ENCODE peak calls at places on chromosomes 2 and 18, in four cellular contexts. V is neural progenitor cell, E is astrocyte of the cerebellum, R is GM12865. D is an unnamed sample.

GRCh38 chr2:40034801-40035200 is 255.7 kb upstream of the THUMPD2 start:
- DNase-seq in E (no peak), V (no peak), R (no peak), D (no peak)

GRCh38 chr2:240892361-240892760 is 3.6 kb downstream of the MAB21L4 start:
- DNase-seq in E (no peak), V (no peak), R (no peak), D (no peak)

GRCh38 chr2:162688403-162688802 is 150.2 kb downstream of the KCNH7 start:
- DNase-seq in V (no peak), E (no peak), R (no peak), D (no peak)

GRCh38 chr2:207928079-207928478 is 97.2 kb downstream of the PLEKHM3 start:
- DNase-seq in R (no peak), V (no peak), E (no peak), D (no peak)

GRCh38 chr18:10739152-10739551 is 213.3 kb downstream of the NAPG start:
- DNase-seq in R (no peak), E (peak), V (no peak), D (peak)

GRCh38 chr2:240256704-240257637 is 116.5 kb upstream of the OTOS start:
- DNase-seq in R (no peak), E (no peak), V (no peak), D (no peak)

GRCh38 chr2:134866498-134867099 is 28.2 kb downstream of the ACMSD start:
- DNase-seq in E (peak), V (no peak), R (no peak), D (peak)

GRCh38 chr2:232504438-232504837 is 15.8 kb upstream of the PRSS56 start:
- DNase-seq in E (no peak), R (no peak), V (no peak), D (no peak)

GRCh38 chr18:72208920-72209676 is 335.0 kb downstream of the CBLN2 start:
- DNase-seq in R (no peak), E (no peak), V (no peak), D (no peak)

GRCh38 chr2:228039752-228040534 is 141.5 kb downstream of the SPHKAP start:
- DNase-seq in R (peak), E (no peak), V (peak), D (peak)

GRCh38 chr2:190579058-190579410 is 44.5 kb upstream of the NEMP2 start:
- DNase-seq in V (no peak), R (no peak), E (no peak), D (no peak)

GRCh38 chr2:210309546-210310233 is 5.3 kb downstream of the MYL1 start:
- DNase-seq in R (no peak), V (no peak), E (no peak), D (no peak)

GRCh38 chr2:187139469-187139868 is 290.5 kb upstream of the ZSWIM2 start:
- DNase-seq in V (no peak), R (no peak), E (no peak), D (no peak)

GRCh38 chr2:23008951-23009350 is 376.0 kb upstream of the KLHL29 start:
- DNase-seq in R (no peak), V (no peak), E (no peak), D (no peak)

GRCh38 chr2:239305771-239306170 is 95.0 kb downstream of the HDAC4 start:
- DNase-seq in V (no peak), R (no peak), E (no peak), D (no peak)

GRCh38 chr18:23138470-23138869 is 3.2 kb downstream of the CABLES1 start:
- DNase-seq in E (no peak), V (no peak), R (no peak), D (no peak)

GRCh38 chr2:238459081-238459629 is 32.4 kb downstream of the ASB1 start:
- DNase-seq in E (peak), V (no peak), R (no peak), D (peak)

DNA sequence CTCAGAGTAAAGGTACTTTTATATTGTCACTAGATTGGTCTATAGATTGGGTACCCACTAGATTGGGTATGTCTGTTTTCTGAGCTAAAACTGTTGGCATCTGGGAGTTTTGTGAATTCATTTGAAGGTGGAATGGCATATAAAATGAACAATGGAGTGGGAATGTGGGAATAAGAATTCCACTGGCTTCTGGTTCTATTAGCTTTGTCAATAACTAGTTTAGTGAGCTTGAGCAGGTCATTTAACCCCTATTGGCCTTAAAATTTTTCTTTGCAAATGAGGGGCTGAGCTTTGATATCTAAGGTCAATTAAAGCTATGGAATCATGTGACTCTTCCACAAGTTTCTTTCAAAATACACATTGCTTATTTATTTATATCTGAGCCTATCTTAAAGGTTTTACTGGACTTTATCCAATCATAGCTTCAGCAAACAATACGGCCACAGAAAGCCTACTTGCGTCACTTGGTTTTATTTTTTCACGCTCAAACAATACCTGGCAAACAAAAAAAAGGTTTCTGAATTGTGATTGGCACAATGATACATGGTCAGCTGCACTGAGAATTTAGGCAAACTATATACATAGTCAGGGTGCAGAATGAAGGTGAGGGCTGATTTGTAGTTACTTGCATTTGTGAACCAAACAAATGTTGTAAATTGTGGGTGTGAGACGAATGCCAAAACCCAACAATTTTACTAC is 28.8 kb upstream of the ITPRID2 start:
- DNase-seq in V (no peak), E (no peak), R (no peak), D (no peak)
- H3K4me3 ChIP-seq in V (no peak), E (no peak), R (no peak), D (no peak)

GRCh38 chr2:26246818-26247217 is 2.1 kb downstream of the HADHB start:
- DNase-seq in E (no peak), V (no peak), R (peak), D (peak)
- TF ChIP-seq CTCF in E (no peak), V (no peak), R (no peak), D (no peak)

GRCh38 chr2:10091182-10091932 is 11.1 kb upstream of the CYS1 start:
- DNase-seq in E (no peak), R (no peak), V (no peak), D (no peak)
- H3K4me3 ChIP-seq in E (no peak), R (peak), V (no peak), D (no peak)

GRCh38 chr2:107669335-107669734 is 157.4 kb upstream of the RGPD4 start:
- DNase-seq in V (peak), R (no peak), E (no peak), D (peak)
- TF ChIP-seq CTCF in V (peak), R (no peak), E (peak), D (peak)

GRCh38 chr18:31039426-31039825 is 3.1 kb downstream of the DSC3 start:
- DNase-seq in R (no peak), E (no peak), V (no peak), D (no peak)
- H3K4me3 ChIP-seq in R (no peak), E (no peak), V (no peak), D (no peak)

GRCh38 chr2:85983766-85984165 is 95.0 kb upstream of the ST3GAL5 start:
- DNase-seq in R (no peak), V (no peak), E (no peak), D (no peak)
- TF ChIP-seq CTCF in R (no peak), V (no peak), E (no peak), D (no peak)

DNA sequence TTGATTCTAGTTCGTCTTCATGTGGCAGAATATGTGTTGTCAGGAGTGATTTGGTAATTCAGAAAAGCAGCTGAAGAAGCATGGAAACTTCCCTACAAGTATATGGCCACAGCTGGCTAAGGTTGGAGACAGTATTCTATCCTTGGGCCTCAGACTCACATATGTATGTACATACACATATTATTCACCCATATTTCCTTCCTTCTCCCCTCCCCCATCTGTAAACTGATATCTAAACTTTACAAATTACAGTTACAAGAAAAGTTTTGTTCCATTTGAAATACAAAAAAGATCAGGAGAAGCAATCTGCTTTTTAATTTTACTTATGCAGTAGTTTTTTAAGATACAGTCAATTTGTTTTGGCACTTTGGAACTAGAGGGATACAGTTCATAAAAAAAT is 3.1 kb downstream of the SP3 start:
- DNase-seq in E (no peak), V (no peak), R (peak), D (peak)
- H3K4me3 ChIP-seq in E (peak), V (peak), R (peak), D (peak)

GRCh38 chr2:11534746-11535484 is 1.1 kb downstream of the GREB1 start:
- DNase-seq in R (peak), E (no peak), V (peak), D (no peak)
- TF ChIP-seq CTCF in R (peak), E (peak), V (peak), D (peak)

DNA sequence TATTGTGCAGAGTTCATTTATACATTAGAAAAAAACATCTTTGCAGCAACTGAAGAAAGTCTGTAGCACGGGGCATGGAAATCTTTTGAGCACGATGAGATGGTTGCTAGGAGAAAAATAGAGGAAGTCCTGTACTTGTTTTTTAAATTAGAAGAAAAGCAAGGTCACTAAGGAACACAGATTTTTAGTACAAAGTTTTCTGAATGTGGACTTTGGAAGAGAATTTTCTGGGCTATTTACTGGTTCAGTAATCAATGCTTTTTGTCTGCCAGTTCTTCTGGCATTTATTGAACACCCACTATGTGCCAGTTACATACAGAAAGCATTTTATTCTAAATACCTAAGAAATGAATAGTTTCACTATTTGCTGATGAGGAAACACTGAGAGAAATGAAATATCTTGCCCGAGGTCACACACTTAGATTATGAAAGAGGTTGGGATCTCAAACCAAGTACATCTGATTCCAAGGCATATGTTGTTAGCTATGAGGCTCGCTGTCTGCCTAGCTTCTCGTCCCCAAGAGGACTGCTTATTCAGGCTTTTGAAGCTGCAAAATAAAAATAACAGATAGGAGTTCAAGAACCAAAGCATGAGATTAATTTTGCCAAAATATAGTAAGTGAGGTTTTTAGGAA is 15.6 kb upstream of the MAP3K20 start:
- DNase-seq in V (no peak), R (no peak), E (no peak), D (peak)
- H3K4me3 ChIP-seq in V (no peak), R (no peak), E (no peak), D (no peak)